ENCODE peak calls at places on chromosomes 4 and X, in eight cellular contexts. H is fibroblast of lung, E is tibial artery, B is coronary artery, X is mammary epithelial cell, A is aorta, F is heart right ventricle, K is OCI-LY7. O is an unnamed sample.

GRCh38 chr4:70895846-70896435 is 6.2 kb upstream of the MOB1B start:
- DNase-seq in K (peak; percentile 30), B (no peak), F (no peak), H (no peak), X (no peak), E (no peak), A (no peak), O (no peak)

GRCh38 chr4:121736735-121737351 is 28.1 kb downstream of the SMIM43 start:
- DNase-seq in H (peak; percentile 56), E (peak; percentile 27), B (no peak), A (no peak), K (peak; percentile 22), F (no peak), X (peak; percentile 47), O (peak; percentile 64)

GRCh38 chr4:79163981-79164490 is 161.8 kb downstream of the NAA11 start:
- DNase-seq in E (no peak), F (no peak), X (no peak), A (no peak), H (no peak), B (no peak), K (no peak), O (no peak)

GRCh38 chr4:101774807-101775206 is 15.7 kb upstream of the BANK1 start:
- DNase-seq in K (no peak), H (peak; percentile 18), A (no peak), B (no peak), F (no peak), E (no peak), X (no peak), O (no peak)

GRCh38 chrX:57678686-57679428 is 1.2 kb downstream of the NLRP2B start:
- DNase-seq in X (no peak), B (no peak), H (no peak), E (no peak), F (no peak), A (no peak), K (no peak), O (no peak)

GRCh38 chrX:132217203-132218073 is 1.8 kb downstream of the RAP2C start:
- DNase-seq in B (peak; percentile 79), X (peak; percentile 82), H (peak; percentile 81), K (peak; percentile 84), E (peak; percentile 60), F (peak; percentile 40), A (peak; percentile 82), O (peak; percentile 78)

GRCh38 chrX:39808471-39808917 is 289.3 kb downstream of the BCOR start:
- DNase-seq in A (peak; percentile 40), F (peak; percentile 20), B (no peak), X (peak; percentile 11), E (no peak), K (no peak), H (peak; percentile 86), O (no peak)

GRCh38 chr4:88225216-88226107 is 58.9 kb downstream of the PPM1K start:
- DNase-seq in X (peak; percentile 2), E (no peak), H (peak; percentile 25), F (no peak), B (no peak), A (no peak), K (no peak), O (no peak)

GRCh38 chr4:184473515-184474260 is 662 bp downstream of the IRF2 start:
- DNase-seq in E (no peak), K (peak; percentile 71), B (no peak), H (peak; percentile 44), A (peak; percentile 81), X (peak; percentile 54), F (peak; percentile 49), O (peak; percentile 43)

GRCh38 chr4:147479817-147480216 is 1.1 kb upstream of the EDNRA start:
- DNase-seq in A (peak; percentile 84), B (peak; percentile 88), F (peak; percentile 29), X (peak; percentile 80), E (peak; percentile 71), H (peak; percentile 85), K (no peak), O (no peak)

GRCh38 chr4:74503580-74503979 is 58.6 kb downstream of the AREG start:
- DNase-seq in F (no peak), B (no peak), K (no peak), X (peak; percentile 80), A (no peak), H (peak; percentile 83), E (no peak), O (no peak)

DNA sequence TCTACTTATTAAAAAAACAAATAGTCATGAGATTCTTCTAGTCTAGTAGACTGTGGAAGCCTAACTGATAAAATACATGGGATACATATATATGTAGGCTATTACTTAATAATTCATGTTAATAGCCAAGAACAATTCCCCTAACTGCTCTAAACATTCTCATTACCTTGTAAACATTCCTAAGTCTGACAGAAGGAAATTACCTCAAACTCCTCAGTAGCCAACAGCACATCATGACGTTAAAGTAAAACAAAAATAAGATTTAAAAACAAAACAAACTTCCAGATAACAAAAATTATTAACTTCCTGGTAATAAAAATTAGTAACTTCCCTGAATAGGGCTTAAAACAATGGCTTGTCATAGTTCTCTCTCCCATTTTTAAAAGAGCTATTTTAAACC is 109.2 kb downstream of the WDFY3 start:
- DNase-seq in B (no peak), X (no peak), H (no peak), A (no peak), F (no peak), E (no peak), K (no peak), O (no peak)
- H3K27ac ChIP-seq in B (no peak overlapping the region), X (no peak overlapping the region), H (no peak overlapping the region), A (no peak overlapping the region), F (no peak overlapping the region), E (no peak overlapping the region), K (no peak overlapping the region), O (no peak overlapping the region)

GRCh38 chrX:49309401-49309981 is 6.0 kb downstream of the GAGE10 start:
- DNase-seq in H (peak; percentile 13), X (peak; percentile 9), B (no peak), A (no peak), E (no peak), K (no peak), F (no peak), O (no peak)
- H3K27ac ChIP-seq in H (peak overlapping the region; percentile 43), X (no peak overlapping the region), B (peak overlapping the region; percentile 69), A (no peak overlapping the region), E (peak overlapping the region; percentile 83), K (no peak overlapping the region), F (peak overlapping the region; percentile 50), O (no peak overlapping the region)

DNA sequence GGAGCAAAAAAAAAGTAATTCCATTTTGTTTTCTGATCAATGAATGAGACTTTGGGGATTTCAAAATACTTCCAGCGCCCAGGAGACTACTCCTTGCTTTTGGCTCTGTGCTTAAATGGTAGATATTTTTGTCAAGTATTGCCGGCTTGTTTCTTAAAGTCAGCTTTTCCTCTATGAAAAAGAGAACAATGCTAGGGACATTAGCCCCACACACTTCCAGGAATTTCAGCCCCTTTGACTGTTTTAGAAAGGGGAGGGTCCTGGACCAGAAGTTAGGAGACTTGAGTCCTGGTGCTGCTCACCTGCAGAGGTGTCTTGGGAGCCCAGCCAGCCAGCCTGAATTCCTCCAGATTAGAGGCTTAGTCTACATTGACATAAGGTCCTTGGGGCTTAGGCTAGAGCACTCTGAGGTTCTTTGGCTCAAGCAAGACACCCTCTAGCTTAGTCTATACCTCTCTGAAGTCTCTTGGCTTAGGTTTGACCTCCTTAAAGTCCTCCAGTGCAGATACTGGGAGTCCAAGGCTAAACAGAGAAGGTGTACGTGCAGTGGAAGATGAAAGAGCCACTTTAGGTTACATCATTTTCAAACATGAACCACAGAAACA is 1.6 kb upstream of the SETD7 start:
- DNase-seq in K (peak; percentile 52), H (no peak), E (no peak), A (no peak), B (no peak), X (no peak), F (no peak), O (no peak)
- H3K27ac ChIP-seq in K (peak overlapping the region; percentile 87), H (no peak overlapping the region), E (peak overlapping the region; percentile 96), A (no peak overlapping the region), B (peak overlapping the region; percentile 98), X (no peak overlapping the region), F (peak overlapping the region; percentile 96), O (peak overlapping the region; percentile 67)

GRCh38 chr4:54213812-54214211 is 15.3 kb upstream of the PDGFRA start:
- DNase-seq in F (no peak), A (no peak), K (no peak), H (peak; percentile 43), B (no peak), E (no peak), X (no peak), O (no peak)
- H3K27ac ChIP-seq in F (peak overlapping the region; percentile 50), A (no peak overlapping the region), K (no peak overlapping the region), H (no peak overlapping the region), B (peak overlapping the region; percentile 10), E (no peak overlapping the region), X (no peak overlapping the region), O (no peak overlapping the region)

DNA sequence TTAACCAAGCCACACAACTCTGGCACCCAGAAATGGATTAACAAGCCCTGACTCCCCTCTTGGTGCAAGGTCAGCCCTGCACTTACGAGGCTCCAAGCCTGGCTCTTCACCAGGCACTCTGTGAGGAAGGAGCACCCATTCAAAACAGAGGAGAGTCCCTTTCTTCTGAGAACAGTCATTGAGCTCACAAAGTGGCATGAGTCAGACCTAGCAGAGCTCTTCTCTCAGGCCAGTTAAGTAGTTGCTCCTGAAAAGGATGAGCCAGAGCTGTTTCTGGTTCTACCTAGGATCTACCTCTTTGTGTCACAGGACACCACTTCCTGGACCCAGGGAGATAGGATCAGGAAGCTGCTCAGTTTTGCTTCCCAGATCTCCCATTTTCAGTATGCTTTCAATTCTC is 48.2 kb downstream of the EVC2 start:
- DNase-seq in K (no peak), H (peak; percentile 24), F (no peak), E (no peak), X (peak; percentile 62), A (no peak), B (no peak), O (no peak)
- H3K27ac ChIP-seq in K (no peak overlapping the region), H (no peak overlapping the region), F (no peak overlapping the region), E (no peak overlapping the region), X (no peak overlapping the region), A (no peak overlapping the region), B (no peak overlapping the region), O (no peak overlapping the region)

O was measured in PC-9.